ENCODE peak calls at places on chromosome 12, in eight cellular contexts. One of them, this sample, is unnamed.

GRCh38 chr12:40063424-40063823 is 42.5 kb downstream of the SLC2A13 start:
- DNase-seq in GDM1: no peak
- DNase-seq in heart right ventricle: peak; percentile 54
- DNase-seq in MV-4-11: no peak
- DNase-seq in A172: peak; percentile 27
- DNase-seq in CD4-positive, alpha-beta T cell: no peak
- DNase-seq in natural killer cell: no peak
- DNase-seq in stomach: no peak
- DNase-seq in this sample: no peak

GRCh38 chr12:4807116-4807783 is 87.0 kb downstream of the GALNT8 start:
- DNase-seq in GDM1: no peak
- DNase-seq in heart right ventricle: no peak
- DNase-seq in MV-4-11: no peak
- DNase-seq in A172: no peak
- DNase-seq in CD4-positive, alpha-beta T cell: no peak
- DNase-seq in natural killer cell: no peak
- DNase-seq in stomach: no peak
- DNase-seq in this sample: no peak

GRCh38 chr12:82326905-82327503 is 31.2 kb downstream of the CCDC59 start:
- DNase-seq in GDM1: no peak
- DNase-seq in heart right ventricle: no peak
- DNase-seq in MV-4-11: peak; percentile 2
- DNase-seq in A172: peak; percentile 22
- DNase-seq in CD4-positive, alpha-beta T cell: no peak
- DNase-seq in natural killer cell: no peak
- DNase-seq in stomach: no peak
- DNase-seq in this sample: no peak

GRCh38 chr12:10982244-10982643 is 4.5 kb downstream of the TAS2R50 start:
- DNase-seq in GDM1: no peak
- DNase-seq in heart right ventricle: no peak
- DNase-seq in MV-4-11: no peak
- DNase-seq in A172: no peak
- DNase-seq in CD4-positive, alpha-beta T cell: peak; percentile 0
- DNase-seq in natural killer cell: no peak
- DNase-seq in stomach: no peak
- DNase-seq in this sample: no peak

GRCh38 chr12:95574799-95575452 is 23.6 kb upstream of the USP44 start:
- DNase-seq in GDM1: no peak
- DNase-seq in heart right ventricle: no peak
- DNase-seq in MV-4-11: peak; percentile 40
- DNase-seq in A172: peak; percentile 41
- DNase-seq in CD4-positive, alpha-beta T cell: no peak
- DNase-seq in natural killer cell: no peak
- DNase-seq in stomach: no peak
- DNase-seq in this sample: no peak

GRCh38 chr12:57201631-57202030 is 15.0 kb upstream of the NXPH4 start:
- DNase-seq in GDM1: no peak
- DNase-seq in heart right ventricle: no peak
- DNase-seq in MV-4-11: no peak
- DNase-seq in A172: no peak
- DNase-seq in CD4-positive, alpha-beta T cell: no peak
- DNase-seq in natural killer cell: no peak
- DNase-seq in stomach: no peak
- DNase-seq in this sample: no peak

GRCh38 chr12:13390381-13390856 is 193.9 kb downstream of the EMP1 start:
- DNase-seq in GDM1: no peak
- DNase-seq in heart right ventricle: peak; percentile 86
- DNase-seq in MV-4-11: no peak
- DNase-seq in A172: peak; percentile 69
- DNase-seq in CD4-positive, alpha-beta T cell: no peak
- DNase-seq in natural killer cell: no peak
- DNase-seq in stomach: peak; percentile 98
- DNase-seq in this sample: peak; percentile 77

GRCh38 chr12:3249081-3249800 is 172.1 kb downstream of the TSPAN9 start:
- DNase-seq in GDM1: no peak
- DNase-seq in heart right ventricle: no peak
- DNase-seq in MV-4-11: peak; percentile 61
- DNase-seq in A172: no peak
- DNase-seq in CD4-positive, alpha-beta T cell: no peak
- DNase-seq in natural killer cell: no peak
- DNase-seq in stomach: no peak
- DNase-seq in this sample: no peak

GRCh38 chr12:105214670-105215375 is 21.2 kb downstream of the APPL2 start:
- DNase-seq in GDM1: no peak
- DNase-seq in heart right ventricle: no peak
- DNase-seq in MV-4-11: no peak
- DNase-seq in A172: peak; percentile 52
- DNase-seq in CD4-positive, alpha-beta T cell: no peak
- DNase-seq in natural killer cell: no peak
- DNase-seq in stomach: peak; percentile 84
- DNase-seq in this sample: peak; percentile 87

GRCh38 chr12:22060261-22060660 is 14.2 kb downstream of the CMAS start:
- DNase-seq in GDM1: no peak
- DNase-seq in heart right ventricle: no peak
- DNase-seq in MV-4-11: no peak
- DNase-seq in A172: no peak
- DNase-seq in CD4-positive, alpha-beta T cell: no peak
- DNase-seq in natural killer cell: no peak
- DNase-seq in stomach: no peak
- DNase-seq in this sample: no peak

GRCh38 chr12:28177461-28177860 is 12.8 kb upstream of the CCDC91 start:
- DNase-seq in GDM1: no peak
- DNase-seq in heart right ventricle: no peak
- DNase-seq in MV-4-11: no peak
- DNase-seq in A172: no peak
- DNase-seq in CD4-positive, alpha-beta T cell: no peak
- DNase-seq in natural killer cell: no peak
- DNase-seq in stomach: no peak
- DNase-seq in this sample: no peak

GRCh38 chr12:92108651-92109050 is 37.0 kb downstream of the BTG1 start:
- DNase-seq in GDM1: no peak
- DNase-seq in heart right ventricle: peak; percentile 15
- DNase-seq in MV-4-11: peak; percentile 80
- DNase-seq in A172: no peak
- DNase-seq in CD4-positive, alpha-beta T cell: no peak
- DNase-seq in natural killer cell: no peak
- DNase-seq in stomach: no peak
- DNase-seq in this sample: no peak

GRCh38 chr12:51970904-51971646 is 19.6 kb downstream of the ACVR1B start:
- DNase-seq in GDM1: no peak
- DNase-seq in heart right ventricle: no peak
- DNase-seq in MV-4-11: no peak
- DNase-seq in A172: peak; percentile 41
- DNase-seq in CD4-positive, alpha-beta T cell: peak; percentile 18
- DNase-seq in natural killer cell: no peak
- DNase-seq in stomach: no peak
- DNase-seq in this sample: no peak

GRCh38 chr12:117090816-117091711 is 8.2 kb downstream of the TESC start:
- DNase-seq in GDM1: no peak
- DNase-seq in heart right ventricle: no peak
- DNase-seq in MV-4-11: no peak
- DNase-seq in A172: no peak
- DNase-seq in CD4-positive, alpha-beta T cell: no peak
- DNase-seq in natural killer cell: no peak
- DNase-seq in stomach: peak; percentile 89
- DNase-seq in this sample: no peak

GRCh38 chr12:14325716-14326343 is 39.7 kb upstream of the ATF7IP start:
- DNase-seq in GDM1: no peak
- DNase-seq in heart right ventricle: no peak
- DNase-seq in MV-4-11: no peak
- DNase-seq in A172: no peak
- DNase-seq in CD4-positive, alpha-beta T cell: no peak
- DNase-seq in natural killer cell: no peak
- DNase-seq in stomach: no peak
- DNase-seq in this sample: no peak

GRCh38 chr12:28933864-28934527 is 215.1 kb upstream of the FAR2 start:
- DNase-seq in GDM1: no peak
- DNase-seq in heart right ventricle: no peak
- DNase-seq in MV-4-11: no peak
- DNase-seq in A172: peak; percentile 3
- DNase-seq in CD4-positive, alpha-beta T cell: no peak
- DNase-seq in natural killer cell: no peak
- DNase-seq in stomach: no peak
- DNase-seq in this sample: no peak

GRCh38 chr12:15842106-15842505 is 40.1 kb upstream of the STRAP start:
- DNase-seq in GDM1: no peak
- DNase-seq in heart right ventricle: no peak
- DNase-seq in MV-4-11: no peak
- DNase-seq in A172: no peak
- DNase-seq in CD4-positive, alpha-beta T cell: no peak
- DNase-seq in natural killer cell: no peak
- DNase-seq in stomach: no peak
- DNase-seq in this sample: no peak

This sample was measured in breast epithelium.